ENCODE peak calls at places on chromosomes 1 and 21, in five cellular contexts. F is GM04504, Q is left ventricle myocardium superior, X is HT1080, J is GM12891. R is an unnamed sample.

GRCh38 chr1:67830226-67830625 is 3.0 kb downstream of the GNG12 start:
- DNase-seq in F (no peak), Q (no peak), X (peak; percentile 87), J (no peak), R (no peak)

GRCh38 chr21:27035791-27036190 is 68.9 kb upstream of the ADAMTS5 start:
- DNase-seq in F (no peak), Q (no peak), X (no peak), J (no peak), R (no peak)

GRCh38 chr1:151346082-151346768 is 827 bp downstream of the RFX5 start:
- DNase-seq in F (no peak), Q (no peak), X (no peak), J (no peak), R (no peak)

GRCh38 chr1:212070720-212071302 is 35.3 kb downstream of the DTL start:
- DNase-seq in F (peak; percentile 21), Q (no peak), X (peak; percentile 16), J (no peak), R (peak; percentile 24)

GRCh38 chr1:30727013-30727684 is 3.8 kb upstream of the MATN1 start:
- DNase-seq in F (no peak), Q (no peak), X (no peak), J (no peak), R (no peak)

GRCh38 chr1:82515650-82516049 is 714.9 kb downstream of the ADGRL2 start:
- DNase-seq in F (no peak), Q (no peak), X (no peak), J (no peak), R (no peak)

GRCh38 chr1:94623560-94624148 is 82.1 kb upstream of the F3 start:
- DNase-seq in F (no peak), Q (no peak), X (no peak), J (no peak), R (no peak)

GRCh38 chr1:89791064-89791721 is 29.6 kb upstream of the LRRC8D start:
- DNase-seq in F (no peak), Q (no peak), X (no peak), J (no peak), R (no peak)

GRCh38 chr21:45866473-45867010 is 115.0 kb upstream of the COL6A1 start:
- DNase-seq in F (no peak), Q (no peak), X (no peak), J (no peak), R (no peak)

GRCh38 chr1:31621872-31622730 is 4.6 kb downstream of the HCRTR1 start:
- DNase-seq in F (no peak), Q (peak; percentile 68), X (no peak), J (no peak), R (no peak)

GRCh38 chr1:145858238-145858936 is 494 bp downstream of the PIAS3 start:
- DNase-seq in F (no peak), Q (peak; percentile 70), X (no peak), J (peak; percentile 42), R (no peak)

GRCh38 chr1:178607718-178608408 is 95.0 kb downstream of the TEX35 start:
- DNase-seq in F (no peak), Q (no peak), X (no peak), J (no peak), R (no peak)

R was measured in AG09309.